ENCODE peak calls at places on chromosomes 16 and 17, in seven cellular contexts. Y, A, O, R, V, J and D are unnamed samples. For H3K9me3, the result is how much of the 10 kb centered on the place peaks cover.

GRCh38 chr17:1865252-1866037 is 35.6 kb downstream of the RPA1 start:
- DNase-seq in Y (peak), A (peak), O (peak), R (peak), V (peak), J (peak), D (peak)

GRCh38 chr16:14181371-14182050 is 110.4 kb downstream of the MRTFB start:
- DNase-seq in Y (no peak), A (no peak), O (no peak), R (no peak), V (peak), J (no peak), D (no peak)

GRCh38 chr17:41444186-41444585 is 3.4 kb upstream of the KRT38 start:
- DNase-seq in Y (no peak), A (no peak), O (no peak), R (no peak), V (no peak), J (no peak), D (no peak)

GRCh38 chr16:88537864-88538263 is 32.3 kb upstream of the ZC3H18 start:
- DNase-seq in Y (no peak), A (no peak), O (no peak), R (no peak), V (no peak), J (no peak), D (no peak)

GRCh38 chr16:974606-975312 is 4.0 kb upstream of the LMF1 start:
- DNase-seq in Y (peak), A (no peak), O (no peak), R (no peak), V (no peak), J (no peak), D (peak)

GRCh38 chr17:51590071-51590470 is 329.7 kb downstream of the UTP18 start:
- DNase-seq in Y (no peak), A (no peak), O (no peak), R (no peak), V (no peak), J (no peak), D (no peak)

GRCh38 chr17:77707546-77707945 is 251.0 kb upstream of the TNRC6C start:
- DNase-seq in Y (no peak), A (no peak), O (no peak), R (no peak), V (no peak), J (peak), D (no peak)

GRCh38 chr16:50861926-50862325 is 120.0 kb downstream of the CYLD start:
- DNase-seq in Y (no peak), A (no peak), O (no peak), R (no peak), V (peak), J (no peak), D (peak)

GRCh38 chr17:11245187-11245586 is 4.2 kb downstream of the SHISA6 start:
- DNase-seq in Y (no peak), A (no peak), O (no peak), R (no peak), V (no peak), J (no peak), D (no peak)

GRCh38 chr16:15979801-15980200 is 30.4 kb downstream of the ABCC1 start:
- DNase-seq in Y (no peak), A (no peak), O (no peak), R (no peak), V (no peak), J (no peak), D (no peak)

GRCh38 chr17:43570518-43570928 is 24.4 kb upstream of the ETV4 start:
- DNase-seq in Y (no peak), A (no peak), O (no peak), R (no peak), V (peak), J (peak), D (no peak)

GRCh38 chr16:85424260-85425060 is 188.7 kb upstream of the GSE1 start:
- DNase-seq in Y (no peak), A (peak), O (no peak), R (no peak), V (no peak), J (no peak), D (peak)

GRCh38 chr16:71784093-71784492 is 24.5 kb downstream of the AP1G1 start:
- DNase-seq in Y (no peak), A (no peak), O (no peak), R (no peak), V (no peak), J (no peak), D (no peak)

GRCh38 chr16:71627631-71628236 is 1.8 kb downstream of the MARVELD3 start:
- DNase-seq in Y (no peak), A (no peak), O (no peak), R (no peak), V (no peak), J (peak), D (peak)

GRCh38 chr16:66054095-66054494 is 312.4 kb upstream of the CDH5 start:
- DNase-seq in Y (no peak), A (no peak), O (no peak), R (no peak), V (no peak), J (no peak), D (no peak)

GRCh38 chr17:78414178-78415162 is 36.0 kb downstream of the PGS1 start:
- DNase-seq in Y (no peak), A (no peak), O (no peak), R (peak), V (no peak), J (no peak), D (no peak)

GRCh38 chr17:78151514-78152008 is 5.4 kb downstream of the C17orf99 start:
- DNase-seq in Y (no peak), A (no peak), O (peak), R (no peak), V (no peak), J (peak), D (no peak)

GRCh38 chr17:31900877-31901276 is 631 bp downstream of the UTP6 start:
- DNase-seq in Y (peak), A (no peak), O (no peak), R (no peak), V (peak), J (no peak), D (no peak)

GRCh38 chr17:76824103-76824502 is 44.1 kb upstream of the MGAT5B start:
- DNase-seq in Y (no peak), A (no peak), O (no peak), R (no peak), V (no peak), J (no peak), D (no peak)

GRCh38 chr16:24138024-24138423 is 118.1 kb upstream of the CACNG3 start:
- DNase-seq in Y (no peak), A (no peak), O (no peak), R (no peak), V (no peak), J (peak), D (no peak)

GRCh38 chr17:55722742-55723487 is at the start of gene TMEM100:
- DNase-seq in Y (no peak), A (no peak), O (no peak), R (no peak), V (no peak), J (no peak), D (peak)

GRCh38 chr17:40516581-40517285 is 15.3 kb upstream of the TNS4 start:
- DNase-seq in Y (peak), A (no peak), O (no peak), R (peak), V (peak), J (peak), D (no peak)

GRCh38 chr16:89841275-89841674 is 13.0 kb downstream of the SPIRE2 start:
- DNase-seq in Y (peak), A (no peak), O (no peak), R (peak), V (no peak), J (no peak), D (no peak)

GRCh38 chr17:7476474-7476873 is 3.0 kb downstream of the ZBTB4 start:
- DNase-seq in Y (no peak), A (no peak), O (no peak), R (no peak), V (peak), J (peak), D (no peak)

GRCh38 chr16:88977028-88977844 is at the start of gene CBFA2T3:
- DNase-seq in Y (peak), A (peak), O (no peak), R (no peak), V (no peak), J (no peak), D (peak)

GRCh38 chr16:56684256-56684925 is 2.1 kb downstream of the MT1X start:
- DNase-seq in Y (no peak), A (no peak), O (peak), R (no peak), V (no peak), J (no peak), D (no peak)

GRCh38 chr17:4130715-4131114 is 12.1 kb downstream of the ZZEF1 start:
- DNase-seq in Y (no peak), A (no peak), O (no peak), R (no peak), V (no peak), J (no peak), D (no peak)

GRCh38 chr17:81329927-81330883 is 35.1 kb upstream of the SLC38A10 start:
- DNase-seq in Y (no peak), A (no peak), O (no peak), R (no peak), V (no peak), J (peak), D (peak)

GRCh38 chr17:57115377-57115776 is 30.3 kb downstream of the AKAP1 start:
- DNase-seq in Y (no peak), A (no peak), O (no peak), R (no peak), V (no peak), J (no peak), D (no peak)
- H3K27ac ChIP-seq in Y (no peak), A (no peak), O (no peak), R (no peak), V (no peak), J (no peak), D (no peak)

DNA sequence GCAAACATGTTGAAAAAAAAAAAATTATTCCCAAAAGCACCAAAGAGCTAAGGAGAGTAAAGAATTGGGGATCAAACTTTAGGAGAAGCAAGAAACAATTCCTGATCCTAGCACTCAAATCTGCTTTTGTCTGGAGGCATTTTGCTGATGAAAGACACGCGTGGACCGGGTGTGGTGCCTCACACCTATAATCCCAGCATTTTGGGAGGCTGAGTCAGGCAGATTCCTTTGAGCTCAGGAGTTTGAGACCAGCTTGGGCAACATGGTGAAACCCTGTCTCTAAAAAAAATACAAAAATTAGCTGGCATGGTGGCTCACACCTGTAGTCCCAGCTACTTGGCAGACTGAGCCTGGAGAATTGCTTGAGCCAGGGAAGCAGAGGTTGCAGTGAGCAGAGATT is 35.4 kb downstream of the ZFP90 start:
- DNase-seq in Y (no peak), A (no peak), O (no peak), R (no peak), V (no peak), J (no peak), D (no peak)
- H3K9me3 ChIP-seq in Y (under half), A (half or more), O (under half), R (under half), V (under half), J (half or more), D (under half)

GRCh38 chr16:28867241-28867640 is 3.6 kb downstream of the SH2B1 start:
- DNase-seq in Y (no peak), A (no peak), O (no peak), R (no peak), V (no peak), J (no peak), D (no peak)
- H3K27ac ChIP-seq in Y (no peak), A (no peak), O (no peak), R (no peak), V (no peak), J (no peak), D (no peak)

GRCh38 chr17:61701978-61702377 is 111.0 kb upstream of the NACA2 start:
- DNase-seq in Y (no peak), A (no peak), O (no peak), R (no peak), V (no peak), J (no peak), D (no peak)

GRCh38 chr17:61699032-61699431 is 108.0 kb upstream of the NACA2 start:
- DNase-seq in Y (no peak), A (no peak), O (no peak), R (no peak), V (no peak), J (no peak), D (no peak)

GRCh38 chr17:61699694-61700093 is 108.7 kb upstream of the NACA2 start:
- DNase-seq in Y (no peak), A (no peak), O (no peak), R (no peak), V (no peak), J (no peak), D (no peak)

GRCh38 chr17:61701334-61701733 is 110.3 kb upstream of the NACA2 start:
- DNase-seq in Y (no peak), A (no peak), O (no peak), R (no peak), V (no peak), J (no peak), D (no peak)

DNA sequence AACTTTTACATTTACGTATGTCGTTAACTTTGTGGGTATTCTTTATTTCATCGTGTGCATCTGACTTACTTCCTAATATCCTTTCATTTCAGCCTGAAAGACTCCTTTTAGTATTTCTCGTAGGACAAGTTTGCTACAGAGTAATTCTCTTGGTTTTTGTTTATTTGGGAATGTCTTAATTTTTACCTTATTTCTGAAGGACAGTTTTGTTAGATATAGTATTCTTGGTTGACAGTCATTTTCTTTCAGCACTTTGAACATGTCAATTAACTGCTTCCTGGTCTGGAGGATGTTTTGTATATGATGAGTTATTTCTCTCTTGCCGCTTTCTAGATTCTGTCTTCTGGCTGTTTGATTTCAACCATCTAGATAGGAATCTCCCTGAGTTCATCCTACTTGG is 109.2 kb upstream of the NACA2 start:
- DNase-seq in Y (peak), A (no peak), O (no peak), R (no peak), V (no peak), J (no peak), D (no peak)
- H3K9me3 ChIP-seq in Y (under half), A (half or more), O (under half), R (under half), V (under half), J (half or more), D (under half)